ENCODE peak calls at places on chromosomes 7 and 10, in seven cellular contexts. One of them, this sample, is unnamed.

GRCh38 chr7:2472744-2473143 is 3.5 kb downstream of the GRIFIN start:
- DNase-seq in thyroid gland: no peak
- DNase-seq in A549: no peak
- DNase-seq in IMR-90: no peak
- DNase-seq in B cell: no peak
- DNase-seq in AG04450: no peak
- DNase-seq in foreskin fibroblast: no peak
- DNase-seq in this sample: no peak

GRCh38 chr10:110409926-110410325 is 87.8 kb upstream of the DUSP5 start:
- DNase-seq in thyroid gland: no peak
- DNase-seq in A549: no peak
- DNase-seq in IMR-90: no peak
- DNase-seq in B cell: no peak
- DNase-seq in AG04450: no peak
- DNase-seq in foreskin fibroblast: no peak
- DNase-seq in this sample: peak

GRCh38 chr10:124343351-124344265 is 75.1 kb downstream of the OAT start:
- DNase-seq in thyroid gland: no peak
- DNase-seq in A549: no peak
- DNase-seq in IMR-90: no peak
- DNase-seq in B cell: no peak
- DNase-seq in AG04450: no peak
- DNase-seq in foreskin fibroblast: no peak
- DNase-seq in this sample: no peak

GRCh38 chr10:26714816-26715487 is 17.5 kb downstream of the PDSS1 start:
- DNase-seq in thyroid gland: no peak
- DNase-seq in A549: no peak
- DNase-seq in IMR-90: no peak
- DNase-seq in B cell: no peak
- DNase-seq in AG04450: no peak
- DNase-seq in foreskin fibroblast: no peak
- DNase-seq in this sample: no peak

GRCh38 chr7:105567024-105567423 is 14.3 kb downstream of the EFCAB10 start:
- DNase-seq in thyroid gland: no peak
- DNase-seq in A549: no peak
- DNase-seq in IMR-90: no peak
- DNase-seq in B cell: no peak
- DNase-seq in AG04450: no peak
- DNase-seq in foreskin fibroblast: no peak
- DNase-seq in this sample: no peak

GRCh38 chr10:127447197-127447596 is 101.9 kb upstream of the NPS start:
- DNase-seq in thyroid gland: no peak
- DNase-seq in A549: no peak
- DNase-seq in IMR-90: no peak
- DNase-seq in B cell: no peak
- DNase-seq in AG04450: no peak
- DNase-seq in foreskin fibroblast: no peak
- DNase-seq in this sample: no peak

GRCh38 chr7:23462846-23463245 is 7.4 kb downstream of the IGF2BP3 start:
- DNase-seq in thyroid gland: peak
- DNase-seq in A549: peak
- DNase-seq in IMR-90: peak
- DNase-seq in B cell: no peak
- DNase-seq in AG04450: no peak
- DNase-seq in foreskin fibroblast: peak
- DNase-seq in this sample: no peak

GRCh38 chr7:81549484-81550016 is 220.3 kb downstream of the HGF start:
- DNase-seq in thyroid gland: no peak
- DNase-seq in A549: no peak
- DNase-seq in IMR-90: no peak
- DNase-seq in B cell: no peak
- DNase-seq in AG04450: no peak
- DNase-seq in foreskin fibroblast: no peak
- DNase-seq in this sample: no peak

GRCh38 chr10:60828489-60828852 is 50.2 kb downstream of the CDK1 start:
- DNase-seq in thyroid gland: no peak
- DNase-seq in A549: no peak
- DNase-seq in IMR-90: peak
- DNase-seq in B cell: no peak
- DNase-seq in AG04450: no peak
- DNase-seq in foreskin fibroblast: peak
- DNase-seq in this sample: no peak

GRCh38 chr7:96612034-96612433 is 97.6 kb downstream of the SEM1 start:
- DNase-seq in thyroid gland: no peak
- DNase-seq in A549: no peak
- DNase-seq in IMR-90: no peak
- DNase-seq in B cell: no peak
- DNase-seq in AG04450: no peak
- DNase-seq in foreskin fibroblast: no peak
- DNase-seq in this sample: no peak

GRCh38 chr10:5443429-5443828 is 31.1 kb downstream of the NET1 start:
- DNase-seq in thyroid gland: no peak
- DNase-seq in A549: no peak
- DNase-seq in IMR-90: no peak
- DNase-seq in B cell: no peak
- DNase-seq in AG04450: no peak
- DNase-seq in foreskin fibroblast: no peak
- DNase-seq in this sample: peak

GRCh38 chr7:67653856-67654442 is 657.3 kb downstream of the TYW1 start:
- DNase-seq in thyroid gland: no peak
- DNase-seq in A549: no peak
- DNase-seq in IMR-90: no peak
- DNase-seq in B cell: no peak
- DNase-seq in AG04450: no peak
- DNase-seq in foreskin fibroblast: no peak
- DNase-seq in this sample: no peak

GRCh38 chr7:81162771-81163525 is 244.1 kb upstream of the SEMA3C start:
- DNase-seq in thyroid gland: no peak
- DNase-seq in A549: peak
- DNase-seq in IMR-90: peak
- DNase-seq in B cell: no peak
- DNase-seq in AG04450: no peak
- DNase-seq in foreskin fibroblast: no peak
- DNase-seq in this sample: no peak

GRCh38 chr7:151381333-151382078 is 28.3 kb downstream of the WDR86 start:
- DNase-seq in thyroid gland: no peak
- DNase-seq in A549: no peak
- DNase-seq in IMR-90: no peak
- DNase-seq in B cell: peak
- DNase-seq in AG04450: no peak
- DNase-seq in foreskin fibroblast: no peak
- DNase-seq in this sample: peak

GRCh38 chr10:85767936-85768335 is 598.7 kb downstream of the GRID1 start:
- DNase-seq in thyroid gland: no peak
- DNase-seq in A549: no peak
- DNase-seq in IMR-90: no peak
- DNase-seq in B cell: no peak
- DNase-seq in AG04450: no peak
- DNase-seq in foreskin fibroblast: no peak
- DNase-seq in this sample: no peak

GRCh38 chr10:44937201-44938005 is 22.2 kb upstream of the RASSF4 start:
- DNase-seq in thyroid gland: no peak
- DNase-seq in A549: no peak
- DNase-seq in IMR-90: peak
- DNase-seq in B cell: no peak
- DNase-seq in AG04450: no peak
- DNase-seq in foreskin fibroblast: peak
- DNase-seq in this sample: no peak

GRCh38 chr7:151796871-151797270 is 80.0 kb downstream of the PRKAG2 start:
- DNase-seq in thyroid gland: no peak
- DNase-seq in A549: no peak
- DNase-seq in IMR-90: no peak
- DNase-seq in B cell: no peak
- DNase-seq in AG04450: no peak
- DNase-seq in foreskin fibroblast: no peak
- DNase-seq in this sample: no peak

GRCh38 chr7:96219382-96220130 is 102.3 kb downstream of the SLC25A13 start:
- DNase-seq in thyroid gland: no peak
- DNase-seq in A549: peak
- DNase-seq in IMR-90: peak
- DNase-seq in B cell: no peak
- DNase-seq in AG04450: no peak
- DNase-seq in foreskin fibroblast: peak
- DNase-seq in this sample: no peak

GRCh38 chr10:60353519-60354258 is 36.0 kb downstream of the ANK3 start:
- DNase-seq in thyroid gland: no peak
- DNase-seq in A549: no peak
- DNase-seq in IMR-90: peak
- DNase-seq in B cell: no peak
- DNase-seq in AG04450: no peak
- DNase-seq in foreskin fibroblast: peak
- DNase-seq in this sample: no peak

GRCh38 chr7:155206286-155207020 is 91.2 kb upstream of the INSIG1 start:
- DNase-seq in thyroid gland: peak
- DNase-seq in A549: no peak
- DNase-seq in IMR-90: peak
- DNase-seq in B cell: peak
- DNase-seq in AG04450: peak
- DNase-seq in foreskin fibroblast: peak
- DNase-seq in this sample: peak

GRCh38 chr10:46516660-46517416 is 39.6 kb downstream of the GPRIN2 start:
- DNase-seq in thyroid gland: no peak
- DNase-seq in A549: peak
- DNase-seq in IMR-90: peak
- DNase-seq in B cell: peak
- DNase-seq in AG04450: peak
- DNase-seq in foreskin fibroblast: peak
- DNase-seq in this sample: no peak

GRCh38 chr7:128361463-128362441 is at the start of gene PRRT4:
- DNase-seq in thyroid gland: peak
- DNase-seq in A549: peak
- DNase-seq in IMR-90: no peak
- DNase-seq in B cell: no peak
- DNase-seq in AG04450: no peak
- DNase-seq in foreskin fibroblast: peak
- DNase-seq in this sample: peak

GRCh38 chr10:86506499-86506898 is 15.1 kb downstream of the WAPL start:
- DNase-seq in thyroid gland: peak
- DNase-seq in A549: no peak
- DNase-seq in IMR-90: no peak
- DNase-seq in B cell: no peak
- DNase-seq in AG04450: no peak
- DNase-seq in foreskin fibroblast: no peak
- DNase-seq in this sample: no peak

GRCh38 chr7:35865287-35865686 is 64.4 kb downstream of the SEPTIN7 start:
- DNase-seq in thyroid gland: no peak
- DNase-seq in A549: no peak
- DNase-seq in IMR-90: no peak
- DNase-seq in B cell: no peak
- DNase-seq in AG04450: no peak
- DNase-seq in foreskin fibroblast: no peak
- DNase-seq in this sample: no peak

GRCh38 chr10:108629843-108630242 is 1293.5 kb downstream of the XPNPEP1 start:
- DNase-seq in thyroid gland: no peak
- DNase-seq in A549: no peak
- DNase-seq in IMR-90: no peak
- DNase-seq in B cell: no peak
- DNase-seq in AG04450: no peak
- DNase-seq in foreskin fibroblast: peak
- DNase-seq in this sample: no peak

GRCh38 chr10:17237915-17238444 is 9.9 kb downstream of the VIM start:
- DNase-seq in thyroid gland: no peak
- DNase-seq in A549: no peak
- DNase-seq in IMR-90: peak
- DNase-seq in B cell: no peak
- DNase-seq in AG04450: no peak
- DNase-seq in foreskin fibroblast: peak
- DNase-seq in this sample: no peak

GRCh38 chr10:110529596-110530011 is 31.9 kb downstream of the DUSP5 start:
- DNase-seq in thyroid gland: peak
- DNase-seq in A549: no peak
- DNase-seq in IMR-90: no peak
- DNase-seq in B cell: no peak
- DNase-seq in AG04450: no peak
- DNase-seq in foreskin fibroblast: peak
- DNase-seq in this sample: no peak

GRCh38 chr7:99808766-99809165 is 19.0 kb upstream of the CYP3A43 start:
- DNase-seq in thyroid gland: no peak
- DNase-seq in A549: no peak
- DNase-seq in IMR-90: no peak
- DNase-seq in B cell: no peak
- DNase-seq in AG04450: no peak
- DNase-seq in foreskin fibroblast: no peak
- DNase-seq in this sample: no peak
- TF ChIP-seq CTCF in thyroid gland: no peak
- TF ChIP-seq CTCF in A549: no peak
- TF ChIP-seq CTCF in IMR-90: no peak
- TF ChIP-seq CTCF in B cell: no peak
- TF ChIP-seq CTCF in AG04450: no peak
- TF ChIP-seq CTCF in foreskin fibroblast: no peak
- TF ChIP-seq CTCF in this sample: no peak

GRCh38 chr10:131654471-131655087 is 246.2 kb upstream of the PPP2R2D start:
- DNase-seq in thyroid gland: no peak
- DNase-seq in A549: no peak
- DNase-seq in IMR-90: no peak
- DNase-seq in B cell: no peak
- DNase-seq in AG04450: no peak
- DNase-seq in foreskin fibroblast: no peak
- DNase-seq in this sample: no peak
- TF ChIP-seq CTCF in thyroid gland: no peak
- TF ChIP-seq CTCF in A549: no peak
- TF ChIP-seq CTCF in IMR-90: no peak
- TF ChIP-seq CTCF in B cell: no peak
- TF ChIP-seq CTCF in AG04450: no peak
- TF ChIP-seq CTCF in foreskin fibroblast: no peak
- TF ChIP-seq CTCF in this sample: no peak

GRCh38 chr7:16422917-16423316 is 1.6 kb upstream of the CRPPA start:
- DNase-seq in thyroid gland: no peak
- DNase-seq in A549: peak
- DNase-seq in IMR-90: no peak
- DNase-seq in B cell: no peak
- DNase-seq in AG04450: no peak
- DNase-seq in foreskin fibroblast: no peak
- DNase-seq in this sample: no peak
- TF ChIP-seq CTCF in thyroid gland: no peak
- TF ChIP-seq CTCF in A549: no peak
- TF ChIP-seq CTCF in IMR-90: no peak
- TF ChIP-seq CTCF in B cell: no peak
- TF ChIP-seq CTCF in AG04450: no peak
- TF ChIP-seq CTCF in foreskin fibroblast: no peak
- TF ChIP-seq CTCF in this sample: no peak

DNA sequence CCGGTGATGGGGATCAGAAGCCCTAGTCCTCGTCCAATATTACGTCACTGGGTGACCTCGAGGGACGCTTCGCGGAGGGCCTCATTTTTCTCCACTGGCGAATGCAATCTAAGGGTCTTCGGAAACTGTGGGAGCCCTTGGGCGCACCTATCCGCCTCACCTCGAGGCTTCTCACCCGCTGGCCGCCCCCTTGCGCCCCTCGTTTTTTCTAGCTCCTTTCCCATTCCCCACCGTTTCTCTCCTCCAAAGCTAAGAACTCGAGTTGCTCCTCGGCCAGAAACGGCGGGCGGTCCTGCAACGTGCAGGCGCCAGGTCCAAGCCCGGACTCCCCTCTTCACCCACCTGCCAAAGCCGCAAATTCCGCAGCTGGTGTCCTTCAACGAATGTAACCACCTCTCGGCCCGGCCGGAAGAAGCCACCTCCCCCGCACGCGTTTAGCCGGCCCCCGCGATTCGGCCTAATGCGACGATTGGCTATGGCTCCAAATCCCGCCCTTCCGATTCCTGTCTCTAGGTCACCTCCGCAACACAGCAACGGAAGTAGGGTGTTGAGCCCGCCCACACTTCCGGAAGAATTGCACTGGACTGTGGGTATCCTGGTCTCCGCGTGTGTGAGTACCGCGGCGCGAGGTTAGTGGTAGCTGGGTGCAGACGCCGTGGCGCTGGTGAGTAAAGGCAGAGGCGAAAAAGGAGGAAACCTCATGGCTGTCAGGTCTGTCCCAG is at the start of the genes ATP5MK and PDCD11:
- DNase-seq in thyroid gland: peak
- DNase-seq in A549: peak
- DNase-seq in IMR-90: peak
- DNase-seq in B cell: peak
- DNase-seq in AG04450: peak
- DNase-seq in foreskin fibroblast: peak
- DNase-seq in this sample: peak
- TF ChIP-seq CTCF in thyroid gland: no peak
- TF ChIP-seq CTCF in A549: no peak
- TF ChIP-seq CTCF in IMR-90: peak
- TF ChIP-seq CTCF in B cell: no peak
- TF ChIP-seq CTCF in AG04450: peak
- TF ChIP-seq CTCF in foreskin fibroblast: peak
- TF ChIP-seq CTCF in this sample: no peak

This sample was measured in GM13976.